ENCODE peak calls at places on chromosome 1, in four cellular contexts. V is bronchial epithelial cell, T is neuronal stem cell, Y is Caco-2. J is an unnamed sample. For H3K27me3, the result is how much of the 10 kb centered on the place peaks cover.

GRCh38 chr1:186888367-186888766 is 59.6 kb downstream of the PLA2G4A start:
- DNase-seq in Y (no peak), T (no peak), V (peak), J (no peak)

GRCh38 chr1:77900687-77901293 is 12.4 kb downstream of the NEXN start:
- DNase-seq in Y (peak), V (peak), T (peak), J (peak)

GRCh38 chr1:166884040-166884642 is 8.1 kb upstream of the TADA1 start:
- DNase-seq in Y (peak), V (peak), T (peak), J (peak)

GRCh38 chr1:14598498-14599172 is at the start of gene KAZN:
- DNase-seq in V (no peak), T (peak), Y (no peak), J (no peak)

GRCh38 chr1:59686170-59686569 is 128.6 kb upstream of the HOOK1 start:
- DNase-seq in T (no peak), Y (no peak), V (no peak), J (no peak)

GRCh38 chr1:114227059-114227458 is 73.4 kb upstream of the SYT6 start:
- DNase-seq in T (no peak), V (no peak), Y (no peak), J (no peak)

GRCh38 chr1:74650561-74650960 is 23.0 kb downstream of the ERICH3 start:
- DNase-seq in Y (no peak), V (peak), T (no peak), J (no peak)

GRCh38 chr1:237684236-237684635 is 206.5 kb downstream of the ZP4 start:
- DNase-seq in Y (no peak), T (no peak), V (peak), J (no peak)

GRCh38 chr1:217896490-217896889 is 265.3 kb downstream of the SPATA17 start:
- DNase-seq in T (no peak), V (no peak), Y (no peak), J (no peak)

GRCh38 chr1:240399381-240399780 is 212.6 kb downstream of the GREM2 start:
- DNase-seq in Y (no peak), V (peak), T (no peak), J (no peak)

GRCh38 chr1:200877839-200878551 is 5.2 kb downstream of the GPR25 start:
- DNase-seq in V (no peak), Y (no peak), T (no peak), J (no peak)

GRCh38 chr1:109985251-109986053 is 887 bp downstream of the AHCYL1 start:
- DNase-seq in V (peak), Y (no peak), T (no peak), J (no peak)

GRCh38 chr1:41811978-41812852 is 106.5 kb downstream of the HIVEP3 start:
- DNase-seq in V (peak), Y (peak), T (peak), J (peak)

GRCh38 chr1:184545601-184546000 is 158.8 kb downstream of the C1orf21 start:
- DNase-seq in T (no peak), V (peak), Y (no peak), J (no peak)

GRCh38 chr1:32891630-32892029 is 5.3 kb downstream of the HPCA start:
- DNase-seq in T (no peak), V (no peak), Y (no peak), J (no peak)

GRCh38 chr1:17055801-17056200 is 2.0 kb upstream of the SDHB start:
- DNase-seq in Y (no peak), T (no peak), V (no peak), J (no peak)
- H3K27me3 ChIP-seq in Y (under half), T (under half), V (under half), J (under half)

GRCh38 chr1:929712-930632 is 6.2 kb downstream of the SAMD11 start:
- DNase-seq in V (no peak), Y (no peak), T (no peak), J (no peak)

GRCh38 chr1:925532-926421 is 2.1 kb downstream of the SAMD11 start:
- DNase-seq in T (no peak), Y (peak), V (no peak), J (no peak)

GRCh38 chr1:928825-929661 is 5.3 kb downstream of the SAMD11 start:
- DNase-seq in T (no peak), Y (no peak), V (no peak), J (no peak)

GRCh38 chr1:927234-927633 is 3.5 kb downstream of the SAMD11 start:
- DNase-seq in T (no peak), Y (no peak), V (no peak), J (no peak)

DNA sequence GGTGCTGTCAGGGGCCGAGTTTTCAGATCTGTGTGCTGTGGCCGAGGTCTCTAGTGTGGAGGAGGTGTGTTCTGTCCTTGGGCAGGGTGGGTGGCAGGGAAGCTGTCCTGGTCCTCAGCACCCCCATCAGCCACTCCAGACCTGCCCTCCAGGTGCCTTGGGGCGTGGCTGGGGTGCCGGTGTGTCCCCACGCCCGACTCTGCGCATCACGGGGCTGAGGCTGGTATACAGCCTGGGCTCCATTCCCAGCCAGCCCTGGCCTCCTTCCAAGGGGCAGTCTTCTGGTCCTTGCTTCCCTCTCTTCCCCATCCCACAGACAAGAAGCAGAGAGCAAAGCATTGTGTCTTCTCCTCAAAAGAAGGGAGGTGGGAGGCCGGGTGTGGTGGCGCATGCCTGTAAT is 4.0 kb downstream of the SAMD11 start:
- DNase-seq in T (no peak), V (no peak), Y (no peak), J (no peak)
- H3K27me3 ChIP-seq in T (half or more), V (under half), Y (under half), J (under half)

GRCh38 chr1:228068359-228068758 is 14.1 kb upstream of the ARF1 start:
- DNase-seq in Y (no peak), V (no peak), T (no peak), J (no peak)
- H3K27me3 ChIP-seq in Y (under half), V (under half), T (under half), J (under half)

GRCh38 chr1:116393792-116394191 is 20.7 kb downstream of the ATP1A1 start:
- DNase-seq in V (no peak), T (no peak), Y (no peak), J (no peak)
- H3K27me3 ChIP-seq in V (under half), T (under half), Y (under half), J (under half)

GRCh38 chr1:44035726-44036408 is 4.6 kb upstream of the SLC6A9 start:
- DNase-seq in T (no peak), Y (no peak), V (no peak), J (no peak)
- H3K27me3 ChIP-seq in T (under half), Y (under half), V (under half), J (under half)

GRCh38 chr1:30885580-30886513 is 22.7 kb downstream of the SDC3 start:
- DNase-seq in Y (no peak), V (no peak), T (no peak), J (no peak)

GRCh38 chr1:30888391-30888790 is 20.2 kb downstream of the SDC3 start:
- DNase-seq in Y (peak), V (no peak), T (no peak), J (no peak)

GRCh38 chr1:30888975-30889374 is 19.6 kb downstream of the SDC3 start:
- DNase-seq in T (no peak), Y (no peak), V (no peak), J (no peak)

GRCh38 chr1:30887485-30888315 is 20.9 kb downstream of the SDC3 start:
- DNase-seq in Y (peak), T (no peak), V (no peak), J (no peak)

DNA sequence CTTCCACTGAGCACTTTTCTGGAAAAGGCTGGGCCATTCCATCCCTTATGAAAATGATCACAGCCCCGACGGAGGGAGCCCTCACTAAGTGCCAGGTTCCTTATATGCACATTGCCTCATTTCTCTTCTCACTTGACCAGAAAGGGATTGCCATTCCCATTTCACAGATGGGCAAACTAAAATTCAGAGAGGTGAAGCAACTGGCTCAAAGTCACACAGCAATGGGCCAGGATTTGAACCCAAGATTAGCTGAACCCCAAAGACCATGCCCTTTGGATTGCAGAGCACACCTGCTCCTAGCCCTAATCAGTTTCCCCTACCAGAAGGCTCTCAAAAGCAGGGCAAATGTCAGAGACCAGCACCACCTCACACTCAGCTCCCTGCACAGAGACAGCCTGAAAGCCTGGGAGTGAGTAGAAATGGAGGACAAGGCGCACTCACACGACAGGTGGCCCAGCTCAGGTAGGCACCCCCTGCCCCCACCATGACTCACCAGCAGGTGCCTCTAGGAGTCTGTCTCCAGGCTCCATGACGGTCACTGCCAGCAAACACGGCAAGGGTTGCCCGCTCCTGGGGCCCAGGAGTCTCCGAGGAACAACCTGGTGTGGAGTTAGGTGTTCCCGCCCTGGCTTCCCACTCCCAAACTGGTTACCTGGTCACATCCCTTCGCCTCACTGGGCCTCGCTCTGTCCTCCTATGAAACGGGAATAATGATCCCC is 21.7 kb downstream of the SDC3 start:
- DNase-seq in T (no peak), Y (no peak), V (no peak), J (no peak)
- H3K27me3 ChIP-seq in T (under half), Y (under half), V (under half), J (under half)

GRCh38 chr1:2944705-2945104 is 76.6 kb upstream of the ACTRT2 start:
- DNase-seq in T (no peak), V (no peak), Y (no peak), J (no peak)

GRCh38 chr1:2946291-2946690 is 75.0 kb upstream of the ACTRT2 start:
- DNase-seq in Y (no peak), V (no peak), T (no peak), J (no peak)

GRCh38 chr1:2943686-2944260 is 77.5 kb upstream of the ACTRT2 start:
- DNase-seq in Y (no peak), V (no peak), T (no peak), J (no peak)

GRCh38 chr1:2946999-2947650 is 74.1 kb upstream of the ACTRT2 start:
- DNase-seq in Y (no peak), T (no peak), V (no peak), J (no peak)

DNA sequence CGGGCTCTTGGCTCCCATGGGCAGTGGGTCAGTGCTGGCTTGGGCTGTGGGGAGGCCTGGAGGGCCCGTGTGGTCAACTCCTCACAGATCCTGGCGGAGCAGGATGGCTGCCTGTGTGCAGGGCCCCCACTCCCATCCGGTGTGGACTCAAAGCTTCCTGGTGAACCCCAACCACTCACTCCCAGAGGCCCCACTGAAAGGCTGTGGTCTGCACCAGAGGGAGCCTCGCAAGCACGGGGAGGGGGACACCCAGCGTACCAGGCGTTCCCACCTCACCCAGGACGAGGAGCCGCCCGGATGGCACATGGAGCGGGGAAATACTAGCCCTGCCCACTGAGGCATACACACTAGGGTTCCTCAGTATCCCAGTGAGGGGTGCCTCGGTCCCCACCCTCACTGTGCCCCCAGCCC is 75.4 kb upstream of the ACTRT2 start:
- DNase-seq in V (no peak), T (no peak), Y (no peak), J (no peak)
- H3K27me3 ChIP-seq in V (under half), T (under half), Y (under half), J (under half)

GRCh38 chr1:18732686-18733085 is 102.0 kb downstream of the PAX7 start:
- DNase-seq in T (no peak), V (no peak), Y (no peak), J (no peak)

GRCh38 chr1:18730321-18730720 is 99.7 kb downstream of the PAX7 start:
- DNase-seq in Y (no peak), V (no peak), T (no peak), J (no peak)

GRCh38 chr1:18734001-18734400 is 103.4 kb downstream of the PAX7 start:
- DNase-seq in V (no peak), T (no peak), Y (no peak), J (no peak)

GRCh38 chr1:18731591-18732235 is 101.1 kb downstream of the PAX7 start:
- DNase-seq in Y (no peak), V (no peak), T (no peak), J (no peak)

GRCh38 chr1:18731148-18731547 is 100.5 kb downstream of the PAX7 start:
- DNase-seq in V (no peak), Y (no peak), T (no peak), J (no peak)
- H3K27me3 ChIP-seq in V (under half), Y (under half), T (under half), J (under half)

J was measured in naive thymus-derived CD4-positive, alpha-beta T cell.